ENCODE peak calls at places on chromosomes 3 and 15, in nine cellular contexts. U is neural progenitor cell, K is tibial artery, V is body of pancreas, J is H1, H is heart left ventricle, X is cardiac muscle cell, A is fibroblast of lung, G is HepG2. Q is an unnamed sample. For H3K36me3, the result is how much of the 10 kb centered on the place peaks cover.

GRCh38 chr3:67605377-67605776 is 49.0 kb downstream of the SUCLG2 start:
- DNase-seq in V (no peak), A (peak), G (no peak), H (no peak), U (no peak), X (no peak), K (no peak), J (peak), Q (no peak)

GRCh38 chr15:61327019-61327631 is 98.0 kb upstream of the RORA start:
- DNase-seq in U (no peak), K (no peak), J (no peak), V (no peak), H (no peak), X (no peak), A (no peak), G (no peak), Q (no peak)

GRCh38 chr3:42891042-42891441 is 14.9 kb upstream of the ZNF662 start:
- DNase-seq in A (peak), X (no peak), J (peak), K (no peak), V (no peak), G (no peak), H (no peak), U (peak), Q (no peak)

GRCh38 chr15:69126054-69126469 is 34.4 kb upstream of the GLCE start:
- DNase-seq in X (no peak), V (peak), K (no peak), J (no peak), H (no peak), U (no peak), G (peak), A (peak), Q (no peak)

GRCh38 chr3:107143206-107143605 is 234.0 kb upstream of the CCDC54 start:
- DNase-seq in J (no peak), A (no peak), X (no peak), G (no peak), K (no peak), U (no peak), H (peak), V (no peak), Q (no peak)

GRCh38 chr15:27832263-27832647 is 266.9 kb downstream of the OCA2 start:
- DNase-seq in U (no peak), X (no peak), V (no peak), J (no peak), G (no peak), A (no peak), K (no peak), H (no peak), Q (no peak)

GRCh38 chr3:13504161-13504831 is 24.2 kb downstream of the HDAC11 start:
- DNase-seq in A (peak), U (no peak), H (no peak), G (no peak), X (no peak), J (no peak), V (no peak), K (peak), Q (no peak)

GRCh38 chr3:134360046-134360445 is 14.2 kb downstream of the AMOTL2 start:
- DNase-seq in K (no peak), U (no peak), A (no peak), X (no peak), J (no peak), G (no peak), V (no peak), H (no peak), Q (peak)

GRCh38 chr3:113100063-113100462 is 109.3 kb downstream of the GTPBP8 start:
- DNase-seq in V (no peak), K (no peak), X (no peak), U (no peak), H (no peak), J (no peak), G (no peak), A (no peak), Q (no peak)

GRCh38 chr3:26015752-26016151 is 225.9 kb downstream of the OXSM start:
- DNase-seq in G (no peak), A (no peak), J (peak), K (no peak), U (no peak), V (no peak), X (no peak), H (no peak), Q (no peak)

GRCh38 chr15:88258021-88258641 is 1.6 kb upstream of the NTRK3 start:
- DNase-seq in K (peak), U (peak), X (peak), J (peak), V (peak), G (peak), A (peak), H (no peak), Q (no peak)

GRCh38 chr3:97896547-97896946 is 74.7 kb downstream of the CRYBG3 start:
- DNase-seq in U (no peak), X (no peak), G (no peak), A (no peak), K (no peak), H (no peak), J (no peak), V (no peak), Q (no peak)

GRCh38 chr3:98786364-98786930 is 23.3 kb downstream of the ST3GAL6 start:
- DNase-seq in A (peak), H (no peak), V (no peak), X (no peak), J (no peak), U (no peak), K (no peak), G (peak), Q (peak)

GRCh38 chr3:183435701-183436100 is 7.3 kb upstream of the MCF2L2 start:
- DNase-seq in X (peak), J (no peak), A (no peak), H (no peak), K (no peak), U (no peak), V (no peak), G (no peak), Q (no peak)

GRCh38 chr15:68674975-68675374 is 96.2 kb downstream of the CORO2B start:
- DNase-seq in J (no peak), A (peak), G (no peak), U (peak), V (no peak), K (peak), H (no peak), X (no peak), Q (no peak)

GRCh38 chr15:91710072-91710471 is 143.4 kb upstream of the SLCO3A1 start:
- DNase-seq in U (no peak), A (peak), X (no peak), V (no peak), J (no peak), K (no peak), G (no peak), H (no peak), Q (no peak)

GRCh38 chr15:84741151-84741550 is 7.2 kb upstream of the ZNF592 start:
- DNase-seq in A (no peak), G (no peak), V (no peak), J (no peak), X (no peak), U (no peak), H (no peak), K (no peak), Q (peak)

GRCh38 chr3:156677120-156677479 is 2.7 kb downstream of the TIPARP start:
- DNase-seq in J (no peak), X (no peak), K (no peak), U (no peak), G (no peak), H (no peak), A (no peak), V (no peak), Q (no peak)

GRCh38 chr15:64610257-64610919 is 150.0 kb downstream of the ZNF609 start:
- DNase-seq in H (no peak), V (no peak), A (no peak), X (no peak), U (no peak), J (no peak), G (peak), K (no peak), Q (no peak)

GRCh38 chr3:63519426-63519825 is 133.0 kb upstream of the SNTN start:
- DNase-seq in U (no peak), J (no peak), H (no peak), K (no peak), X (no peak), A (peak), G (no peak), V (no peak), Q (no peak)

GRCh38 chr3:141972394-141972793 is 96.0 kb downstream of the ATP1B3 start:
- DNase-seq in A (peak), K (no peak), U (no peak), H (no peak), X (no peak), G (no peak), J (no peak), V (no peak), Q (no peak)

GRCh38 chr15:29631076-29632070 is 190.9 kb downstream of the TJP1 start:
- DNase-seq in J (no peak), G (no peak), V (peak), K (no peak), U (no peak), H (no peak), A (peak), X (no peak), Q (no peak)

GRCh38 chr15:53000412-53000811 is 210.3 kb upstream of the ONECUT1 start:
- DNase-seq in A (no peak), J (no peak), V (no peak), H (no peak), U (peak), X (no peak), K (no peak), G (no peak), Q (no peak)

GRCh38 chr3:55296035-55296434 is 191.1 kb downstream of the WNT5A start:
- DNase-seq in K (no peak), X (no peak), V (no peak), J (no peak), A (peak), U (no peak), H (no peak), G (no peak), Q (no peak)

GRCh38 chr15:60079210-60079609 is 75.1 kb downstream of the FOXB1 start:
- DNase-seq in K (no peak), G (no peak), U (peak), J (no peak), A (no peak), V (no peak), H (no peak), X (peak), Q (no peak)

GRCh38 chr3:118714800-118715199 is 319.8 kb downstream of the IGSF11 start:
- DNase-seq in K (no peak), H (no peak), G (peak), J (no peak), X (no peak), U (no peak), A (no peak), V (no peak), Q (no peak)

GRCh38 chr3:124557433-124558232 is 172.6 kb upstream of the UMPS start:
- DNase-seq in G (no peak), H (no peak), V (peak), J (no peak), A (peak), K (no peak), X (no peak), U (no peak), Q (no peak)

GRCh38 chr3:195023576-195023975 is 247.4 kb downstream of the XXYLT1 start:
- DNase-seq in U (no peak), H (no peak), K (no peak), J (no peak), X (no peak), G (no peak), A (no peak), V (no peak), Q (no peak)

DNA sequence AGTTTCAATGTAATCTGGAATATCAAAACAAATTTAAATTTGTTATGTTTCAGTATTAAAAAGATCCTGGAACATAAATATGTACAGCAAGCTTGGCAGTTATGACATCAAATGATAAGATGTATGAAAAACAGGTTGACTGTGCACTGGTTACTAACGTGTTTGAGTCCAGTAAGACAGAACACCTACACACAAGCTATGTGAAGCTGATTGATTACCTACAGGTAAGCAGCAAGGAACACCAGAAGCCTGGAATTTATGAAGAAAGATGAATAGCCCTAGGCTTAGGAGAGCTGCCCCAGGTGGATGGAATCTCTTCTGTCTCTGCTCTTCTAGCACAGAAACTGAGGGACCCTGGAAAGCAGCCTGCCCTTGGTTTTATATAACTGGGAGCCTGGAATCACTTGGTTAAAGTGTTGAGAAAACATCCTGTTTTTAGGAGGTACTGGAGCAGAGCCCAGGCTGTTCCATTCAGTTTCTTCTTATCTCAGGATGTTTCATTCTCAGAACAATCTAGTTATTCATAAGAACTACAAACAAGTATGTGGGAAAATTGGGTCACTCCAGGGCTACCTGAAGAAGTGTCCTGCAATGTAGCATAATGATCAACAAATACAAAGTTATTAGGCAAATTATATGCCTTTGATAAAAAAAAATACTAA is 36.3 kb downstream of the SLITRK3 start:
- DNase-seq in U (no peak), V (peak), H (no peak), G (no peak), X (no peak), J (no peak), A (no peak), K (no peak), Q (no peak)
- H3K4me3 ChIP-seq in U (no peak), V (no peak), H (no peak), G (no peak), X (no peak), J (no peak), A (no peak), K (no peak), Q (no peak)

GRCh38 chr3:186929676-186930075 is 650 bp upstream of the ST6GAL1 start:
- DNase-seq in G (no peak), U (peak), A (no peak), V (no peak), J (no peak), K (no peak), X (no peak), H (no peak), Q (no peak)

GRCh38 chr3:186932281-186933181 is 2.2 kb downstream of the ST6GAL1 start:
- DNase-seq in K (peak), A (no peak), U (peak), H (no peak), J (no peak), X (no peak), V (no peak), G (no peak), Q (no peak)

GRCh38 chr3:186930143-186930638 is at the start of gene ST6GAL1:
- DNase-seq in G (peak), A (peak), H (peak), V (peak), K (peak), X (peak), U (peak), J (peak), Q (peak)

GRCh38 chr3:186931487-186932280 is 1.4 kb downstream of the ST6GAL1 start:
- DNase-seq in U (peak), V (peak), J (no peak), H (peak), K (peak), G (peak), X (peak), A (peak), Q (peak)

GRCh38 chr3:186930639-186931486 is 537 bp downstream of the ST6GAL1 start:
- DNase-seq in J (peak), U (peak), K (peak), V (peak), X (peak), H (peak), G (peak), A (peak), Q (peak)
- TF ChIP-seq CTCF in J (peak), U (peak), K (no peak), V (no peak), X (peak), H (peak), G (peak), A (no peak), Q (no peak)

GRCh38 chr3:48655063-48655462 is 7.6 kb downstream of the CELSR3 start:
- DNase-seq in A (no peak), H (no peak), J (no peak), V (no peak), U (no peak), K (no peak), X (no peak), G (no peak), Q (no peak)

GRCh38 chr3:48650723-48651122 is 12.0 kb downstream of the CELSR3 start:
- DNase-seq in V (no peak), U (no peak), G (no peak), X (no peak), J (no peak), A (no peak), H (no peak), K (no peak), Q (no peak)

GRCh38 chr3:48648188-48648850 is 13.1 kb upstream of the SLC26A6 start:
- DNase-seq in V (no peak), X (no peak), H (no peak), K (no peak), A (no peak), J (no peak), U (no peak), G (no peak), Q (no peak)

GRCh38 chr3:48652923-48653715 is 9.6 kb downstream of the CELSR3 start:
- DNase-seq in X (no peak), J (no peak), A (no peak), U (no peak), G (no peak), H (no peak), K (no peak), V (no peak), Q (no peak)

DNA sequence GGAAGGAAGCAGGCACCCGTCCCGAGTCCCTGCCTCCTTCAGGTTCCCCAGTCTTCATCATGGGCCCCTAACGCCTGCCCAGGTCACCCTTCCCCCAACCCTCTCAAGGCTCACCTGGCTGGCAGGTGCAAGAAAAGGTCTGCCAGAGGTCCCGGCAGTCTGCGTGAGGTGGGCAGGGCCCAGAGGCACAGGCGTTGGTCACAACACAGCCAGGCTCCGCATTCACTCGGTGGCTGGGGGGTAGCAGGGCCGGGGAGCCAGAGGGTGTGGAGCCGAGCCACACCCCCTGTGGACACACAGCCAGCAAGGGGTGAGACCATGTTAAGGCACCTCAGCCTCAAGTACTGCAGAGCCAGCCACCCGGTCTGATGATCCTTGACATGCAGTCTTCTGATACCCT is 10.9 kb downstream of the CELSR3 start:
- DNase-seq in G (no peak), J (no peak), H (no peak), X (no peak), V (no peak), A (no peak), K (no peak), U (no peak), Q (no peak)
- H3K36me3 ChIP-seq in G (under half), J (under half), H (under half), X (under half), V (under half), A (under half), K (under half), U (under half), Q (under half)

GRCh38 chr3:43957553-43957952 is 266.8 kb downstream of the ABHD5 start:
- DNase-seq in G (no peak), A (no peak), K (no peak), V (no peak), H (no peak), U (no peak), J (no peak), X (no peak), Q (no peak)

GRCh38 chr3:43958973-43959372 is 268.2 kb downstream of the ABHD5 start:
- DNase-seq in U (no peak), G (no peak), X (no peak), H (no peak), V (no peak), K (no peak), J (no peak), A (no peak), Q (no peak)

GRCh38 chr3:43958005-43958770 is 267.4 kb downstream of the ABHD5 start:
- DNase-seq in K (no peak), X (no peak), J (no peak), V (no peak), G (no peak), U (no peak), A (no peak), H (no peak), Q (no peak)

GRCh38 chr3:43954321-43954720 is 263.6 kb downstream of the ABHD5 start:
- DNase-seq in X (no peak), K (no peak), G (no peak), A (no peak), J (no peak), H (no peak), V (no peak), U (no peak), Q (no peak)

DNA sequence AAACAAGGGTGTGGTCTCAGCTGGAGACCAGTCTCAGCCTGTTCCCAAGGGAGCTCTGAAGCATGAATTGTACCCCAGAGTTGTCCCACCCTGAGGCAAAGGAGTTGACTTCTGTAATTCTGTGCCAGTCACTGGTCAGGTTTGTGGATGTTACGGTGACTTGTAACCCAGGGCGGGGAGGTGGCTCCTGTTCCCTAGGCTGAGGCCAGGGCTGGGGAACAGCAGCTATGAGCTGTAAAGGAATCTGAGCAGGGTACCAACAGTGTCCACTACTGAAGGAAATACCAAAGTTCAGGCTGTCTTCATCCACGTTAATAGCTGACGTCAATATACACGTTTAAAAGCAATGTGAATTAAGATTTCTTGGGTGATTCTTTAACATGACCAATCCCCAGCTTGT is 266.2 kb downstream of the ABHD5 start:
- DNase-seq in K (no peak), A (no peak), U (no peak), X (no peak), H (no peak), V (no peak), G (no peak), J (no peak), Q (no peak)
- H3K4me3 ChIP-seq in K (no peak), A (no peak), U (no peak), X (no peak), H (no peak), V (no peak), G (no peak), J (no peak), Q (no peak)

DNA sequence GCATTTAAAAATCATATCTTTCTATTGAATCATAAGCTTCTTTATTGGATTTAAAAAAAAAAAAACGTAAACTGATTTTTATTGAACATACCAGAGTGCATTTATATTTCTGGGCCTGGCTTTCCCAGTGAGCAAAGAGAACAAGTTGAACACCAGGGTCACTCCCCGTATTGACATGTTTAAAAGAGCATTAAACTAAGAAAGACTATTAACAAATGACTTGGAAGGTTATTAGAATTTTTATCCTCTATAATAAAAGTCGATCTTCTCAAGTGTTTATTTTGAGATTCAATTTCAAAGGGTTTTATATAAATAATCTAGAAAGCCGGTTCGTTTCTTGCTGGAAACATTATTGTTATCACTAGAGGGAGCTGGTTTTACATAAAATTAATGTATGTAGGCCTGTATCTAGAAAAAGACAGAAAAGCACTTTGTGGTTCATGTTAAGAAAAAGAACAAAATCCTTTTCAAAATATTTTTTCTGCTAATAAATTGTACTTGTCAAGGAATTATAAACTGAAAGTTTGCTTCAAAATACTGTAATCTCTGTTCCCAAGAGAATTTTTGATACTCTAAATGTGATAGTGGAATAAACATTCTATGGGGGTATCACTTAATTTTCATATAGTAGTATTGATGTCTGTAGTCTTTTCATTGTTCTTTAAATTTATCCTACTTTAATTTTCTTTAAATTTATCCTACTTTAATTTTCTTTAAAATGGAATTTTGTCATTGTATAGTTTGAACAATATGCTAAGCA is 321.8 kb upstream of the MME start:
- DNase-seq in H (no peak), U (no peak), A (peak), G (no peak), V (no peak), J (no peak), X (peak), K (no peak), Q (no peak)
- TF ChIP-seq CTCF in H (peak), U (peak), A (peak), G (no peak), V (no peak), J (no peak), X (peak), K (peak), Q (no peak)